ENCODE peak calls at places on chromosome 2, in nine cellular contexts. C is foreskin melanocyte, P is left lobe of liver, N is Caki2, A is HFF-Myc, T is HTR-8/SVneo, X is glutamatergic neuron, W is right cardiac atrium, G is NCI-H2081. Y is an unnamed sample.

GRCh38 chr2:165898381-165898780 is 55.2 kb downstream of the TTC21B start:
- DNase-seq in C (peak), P (no peak), N (no peak), A (no peak), T (peak), X (no peak), W (no peak), G (peak), Y (no peak)

GRCh38 chr2:137947032-137947713 is 17.1 kb upstream of the HNMT start:
- DNase-seq in C (no peak), P (no peak), N (no peak), A (no peak), T (no peak), X (no peak), W (no peak), G (no peak), Y (no peak)

GRCh38 chr2:169509230-169509917 is at the start of gene KLHL41:
- DNase-seq in C (no peak), P (no peak), N (no peak), A (no peak), T (no peak), X (no peak), W (no peak), G (no peak), Y (peak)

GRCh38 chr2:65453916-65454315 is 21.5 kb upstream of the SPRED2 start:
- DNase-seq in C (no peak), P (no peak), N (no peak), A (no peak), T (no peak), X (no peak), W (no peak), G (no peak), Y (no peak)

GRCh38 chr2:240453461-240454030 is 18.1 kb downstream of the GPC1 start:
- DNase-seq in C (no peak), P (no peak), N (no peak), A (no peak), T (no peak), X (peak), W (peak), G (no peak), Y (no peak)

GRCh38 chr2:128492966-128493811 is 174.5 kb upstream of the HS6ST1 start:
- DNase-seq in C (no peak), P (no peak), N (no peak), A (no peak), T (no peak), X (no peak), W (no peak), G (no peak), Y (no peak)

GRCh38 chr2:105078906-105079305 is 41.0 kb downstream of the MRPS9 start:
- DNase-seq in C (peak), P (no peak), N (no peak), A (no peak), T (no peak), X (no peak), W (no peak), G (no peak), Y (no peak)

GRCh38 chr2:9112079-9112721 is 94.4 kb upstream of the ASAP2 start:
- DNase-seq in C (no peak), P (no peak), N (peak), A (peak), T (peak), X (no peak), W (peak), G (no peak), Y (peak)

GRCh38 chr2:230717595-230717994 is 5.0 kb downstream of the CAB39 start:
- DNase-seq in C (no peak), P (no peak), N (peak), A (no peak), T (no peak), X (no peak), W (no peak), G (no peak), Y (no peak)

GRCh38 chr2:11574176-11575046 is 40.6 kb downstream of the GREB1 start:
- DNase-seq in C (no peak), P (no peak), N (no peak), A (no peak), T (no peak), X (no peak), W (no peak), G (no peak), Y (no peak)

GRCh38 chr2:118115761-118116160 is 27.5 kb downstream of the INSIG2 start:
- DNase-seq in C (no peak), P (no peak), N (no peak), A (no peak), T (no peak), X (no peak), W (no peak), G (no peak), Y (no peak)

GRCh38 chr2:231361701-231362588 is 33.6 kb upstream of the B3GNT7 start:
- DNase-seq in C (no peak), P (no peak), N (no peak), A (no peak), T (no peak), X (no peak), W (no peak), G (no peak), Y (no peak)

GRCh38 chr2:119126650-119127049 is 31.9 kb downstream of the C1QL2 start:
- DNase-seq in C (no peak), P (no peak), N (no peak), A (no peak), T (no peak), X (peak), W (no peak), G (no peak), Y (peak)

GRCh38 chr2:60486067-60486466 is 67.4 kb downstream of the BCL11A start:
- DNase-seq in C (no peak), P (no peak), N (no peak), A (no peak), T (no peak), X (no peak), W (no peak), G (no peak), Y (no peak)

GRCh38 chr2:20469595-20469994 is 22.7 kb downstream of the RHOB start:
- DNase-seq in C (no peak), P (peak), N (no peak), A (no peak), T (no peak), X (no peak), W (no peak), G (no peak), Y (no peak)

GRCh38 chr2:233228414-233228813 is 23.1 kb upstream of the ATG16L1 start:
- DNase-seq in C (no peak), P (no peak), N (no peak), A (no peak), T (no peak), X (no peak), W (no peak), G (no peak), Y (no peak)

GRCh38 chr2:949894-950626 is 589 bp upstream of the SNTG2 start:
- DNase-seq in C (no peak), P (no peak), N (no peak), A (no peak), T (no peak), X (peak), W (no peak), G (no peak), Y (no peak)

GRCh38 chr2:197615033-197615652 is 60.2 kb downstream of the RFTN2 start:
- DNase-seq in C (no peak), P (no peak), N (no peak), A (no peak), T (no peak), X (no peak), W (no peak), G (no peak), Y (no peak)

GRCh38 chr2:18630541-18630940 is 41.2 kb upstream of the NT5C1B start:
- DNase-seq in C (no peak), P (no peak), N (no peak), A (no peak), T (no peak), X (no peak), W (no peak), G (no peak), Y (peak)

GRCh38 chr2:223442874-223443273 is 159.3 kb downstream of the SCG2 start:
- DNase-seq in C (no peak), P (no peak), N (no peak), A (no peak), T (no peak), X (no peak), W (no peak), G (no peak), Y (no peak)

Y was measured in HCEC 1CT.